ENCODE peak calls at places on chromosomes 3 and 15, in four cellular contexts. M is HAP-1, P is transverse colon, L is astrocyte. Q is an unnamed sample.

GRCh38 chr15:95326689-95327525 is 1003.6 kb upstream of the NR2F2 start:
- DNase-seq in P (no peak), M (no peak), L (no peak), Q (no peak)

GRCh38 chr15:43125095-43125661 is 8.2 kb upstream of the TMEM62 start:
- DNase-seq in L (no peak), P (no peak), M (no peak), Q (no peak)

GRCh38 chr3:114308830-114309229 is 15.0 kb downstream of the TIGIT start:
- DNase-seq in M (no peak), L (no peak), P (peak; percentile 33), Q (no peak)

GRCh38 chr3:58167431-58168351 is 43.1 kb downstream of the DNASE1L3 start:
- DNase-seq in M (peak; percentile 35), P (peak; percentile 74), L (no peak), Q (peak; percentile 37)

GRCh38 chr15:63256433-63256884 is 20.9 kb upstream of the APH1B start:
- DNase-seq in L (peak; percentile 83), P (no peak), M (peak; percentile 100), Q (no peak)

GRCh38 chr15:74203914-74204431 is 1.4 kb upstream of the STRA6 start:
- DNase-seq in P (no peak), L (peak; percentile 83), M (peak; percentile 91), Q (peak; percentile 70)

GRCh38 chr15:20349774-20350498 is 191.7 kb downstream of the GOLGA6L6 start:
- DNase-seq in L (no peak), M (no peak), P (no peak), Q (no peak)

GRCh38 chr15:53586815-53587214 is 172.6 kb downstream of the WDR72 start:
- DNase-seq in L (no peak), M (peak; percentile 14), P (peak; percentile 73), Q (peak; percentile 21)

GRCh38 chr3:126118591-126118990 is 34.7 kb upstream of the SLC41A3 start:
- DNase-seq in M (no peak), L (no peak), P (peak; percentile 3), Q (no peak)

GRCh38 chr15:96268421-96269204 is 61.9 kb upstream of the NR2F2 start:
- DNase-seq in M (peak; percentile 73), L (peak; percentile 86), P (no peak), Q (no peak)

GRCh38 chr15:49624046-49624445 is 3.2 kb downstream of the DTWD1 start:
- DNase-seq in M (no peak), L (peak; percentile 94), P (no peak), Q (no peak)

GRCh38 chr3:26622634-26623408 is at the start of gene LRRC3B:
- DNase-seq in L (no peak), M (no peak), P (no peak), Q (no peak)

GRCh38 chr3:14798231-14798630 is 20.5 kb upstream of the FGD5 start:
- DNase-seq in P (no peak), L (no peak), M (no peak), Q (no peak)

GRCh38 chr3:105598047-105598796 is 231.5 kb downstream of the ALCAM start:
- DNase-seq in P (no peak), L (peak; percentile 98), M (no peak), Q (peak; percentile 65)

GRCh38 chr3:184637705-184638104 is 74.2 kb downstream of the MAGEF1 start:
- DNase-seq in M (no peak), P (no peak), L (no peak), Q (no peak)

GRCh38 chr3:14152233-14152962 is 26.0 kb downstream of the XPC start:
- DNase-seq in L (no peak), P (no peak), M (no peak), Q (no peak)

GRCh38 chr15:72037321-72037720 is 80.6 kb downstream of the MYO9A start:
- DNase-seq in L (peak; percentile 41), M (no peak), P (no peak), Q (no peak)

GRCh38 chr15:69957175-69957574 is 140.5 kb downstream of the TLE3 start:
- DNase-seq in P (no peak), M (no peak), L (no peak), Q (no peak)

GRCh38 chr3:32176989-32177701 is 61.3 kb upstream of the CMTM8 start:
- DNase-seq in P (peak; percentile 47), M (peak; percentile 59), L (peak; percentile 23), Q (no peak)

GRCh38 chr3:13493867-13494441 is 13.8 kb downstream of the HDAC11 start:
- DNase-seq in M (no peak), P (no peak), L (no peak), Q (no peak)

GRCh38 chr15:98561169-98561941 is 87.0 kb upstream of the IGF1R start:
- DNase-seq in M (no peak), L (no peak), P (no peak), Q (no peak)

GRCh38 chr3:192940129-192940528 is 22.5 kb upstream of the MB21D2 start:
- DNase-seq in P (no peak), M (peak; percentile 31), L (no peak), Q (no peak)

GRCh38 chr3:78906245-78906644 is 861.6 kb downstream of the ROBO1 start:
- DNase-seq in M (no peak), P (no peak), L (no peak), Q (no peak)

GRCh38 chr15:101047301-101047781 is 128.2 kb downstream of the LRRK1 start:
- DNase-seq in L (no peak), P (peak; percentile 7), M (no peak), Q (no peak)

GRCh38 chr3:101117981-101118380 is 124.8 kb upstream of the ABI3BP start:
- DNase-seq in P (no peak), L (no peak), M (no peak), Q (no peak)

GRCh38 chr3:184652465-184652864 is 59.4 kb downstream of the MAGEF1 start:
- DNase-seq in P (no peak), L (peak; percentile 41), M (no peak), Q (no peak)

GRCh38 chr3:189995129-189995528 is 125.6 kb downstream of the P3H2 start:
- DNase-seq in M (no peak), L (peak; percentile 73), P (no peak), Q (peak; percentile 91)

DNA sequence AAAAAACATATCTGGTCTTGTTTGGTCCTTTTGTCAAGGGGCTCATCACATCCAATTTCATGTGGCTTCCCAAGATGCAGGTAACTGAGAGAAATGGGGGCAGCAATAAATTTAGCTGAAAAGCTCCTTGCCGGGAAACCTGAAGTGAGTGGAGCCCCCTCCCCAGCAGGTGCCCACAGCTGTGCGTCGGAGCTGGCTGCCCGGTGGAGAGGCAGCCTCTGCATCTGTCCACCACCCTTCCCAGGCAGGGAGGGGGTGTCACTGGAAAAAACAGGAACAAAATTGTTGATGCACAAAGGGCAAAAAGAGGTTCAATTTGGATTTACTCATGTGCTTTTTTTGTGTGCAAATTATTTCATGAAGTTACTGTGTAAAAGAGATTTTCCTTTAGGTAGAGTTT is 249.4 kb upstream of the LYSMD4 start:
- DNase-seq in M (no peak), L (no peak), P (no peak), Q (no peak)
- H3K9me3 ChIP-seq in M (no peaks in the 10 kb centered on the region), L (no peaks in the 10 kb centered on the region), P (no peaks in the 10 kb centered on the region), Q (no peaks in the 10 kb centered on the region)

DNA sequence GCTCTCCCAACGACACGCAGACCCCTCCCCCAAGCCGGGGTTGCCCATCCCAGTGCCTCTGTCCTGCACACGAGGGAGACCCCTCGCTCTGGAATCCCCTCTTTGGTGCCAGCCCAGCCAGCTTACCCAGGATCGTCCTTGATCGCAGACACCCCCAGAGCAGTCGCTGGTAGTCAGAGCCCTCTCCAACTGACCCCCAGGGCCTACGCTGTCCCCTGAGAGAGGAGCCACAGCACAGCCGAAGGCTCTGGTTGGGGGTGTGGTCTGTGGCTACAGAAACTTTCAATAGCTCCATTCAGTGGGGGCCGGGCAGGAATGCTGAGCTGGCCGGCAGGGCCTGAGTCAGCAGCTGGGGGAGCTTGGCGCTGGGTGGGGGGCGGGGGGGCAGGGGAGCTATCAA is at the start of gene LCTL:
- DNase-seq in P (no peak), L (peak; percentile 74), M (no peak), Q (peak; percentile 59)
- H3K4me3 ChIP-seq in P (no peak within 1 kb of the TSS), L (peak within 1 kb of the TSS; percentile 53), M (no peak within 1 kb of the TSS), Q (no peak within 1 kb of the TSS)

GRCh38 chr15:46061002-46061401 is 426.2 kb downstream of the SQOR start:
- DNase-seq in P (no peak), M (no peak), L (no peak), Q (no peak)

DNA sequence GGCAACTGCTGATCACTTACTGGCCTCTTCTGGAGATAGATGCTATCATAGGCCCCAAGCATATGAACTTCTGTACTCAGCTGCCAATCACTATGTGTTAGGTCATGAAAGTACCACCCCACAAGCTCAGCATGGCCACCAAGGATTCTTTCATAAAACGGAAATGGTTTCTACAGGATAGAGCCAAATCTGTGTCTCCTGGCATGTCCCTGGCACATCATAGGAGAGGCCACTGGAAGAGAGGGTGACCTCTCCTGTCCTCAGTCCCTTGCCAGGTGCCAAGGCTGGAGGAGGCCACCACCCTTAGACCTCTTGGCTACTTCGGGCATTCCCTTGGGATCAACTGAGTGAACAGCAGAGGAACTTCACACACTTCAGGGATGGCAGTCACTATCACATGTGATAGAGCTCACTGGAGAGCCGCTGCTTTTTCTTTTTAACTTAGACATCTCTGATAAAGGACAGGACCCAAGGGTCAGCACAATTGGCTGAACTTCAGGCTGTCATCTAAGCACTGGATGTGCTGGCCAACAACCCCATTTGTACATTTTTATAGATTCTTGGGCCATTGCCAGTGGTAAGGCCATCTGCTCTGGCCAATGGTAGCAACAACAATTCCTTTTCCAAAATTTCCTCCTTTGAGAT is 425.2 kb downstream of the SQOR start:
- DNase-seq in L (no peak), M (no peak), P (no peak), Q (no peak)
- H3K9me3 ChIP-seq in L (peaks cover 8% of the 10 kb centered on the region), M (no peaks in the 10 kb centered on the region), P (no peaks in the 10 kb centered on the region), Q (no peaks in the 10 kb centered on the region)

GRCh38 chr15:36334059-36334458 is 245.4 kb upstream of the CDIN1 start:
- DNase-seq in L (peak; percentile 86), M (no peak), P (no peak), Q (no peak)
- H3K4me3 ChIP-seq in L (no peak overlapping the region), M (no peak overlapping the region), P (no peak overlapping the region), Q (no peak overlapping the region)

GRCh38 chr3:75737831-75738493 is 47.4 kb downstream of the ZNF717 start:
- DNase-seq in L (peak; percentile 26), M (no peak), P (no peak), Q (no peak)
- H3K9me3 ChIP-seq in L (peaks cover 63% of the 10 kb centered on the region), M (peaks cover 4% of the 10 kb centered on the region), P (peaks cover 55% of the 10 kb centered on the region), Q (no peaks in the 10 kb centered on the region)

GRCh38 chr3:156285626-156286025 is 165.2 kb downstream of the KCNAB1 start:
- DNase-seq in M (no peak), P (no peak), L (no peak), Q (no peak)

GRCh38 chr3:156293566-156293965 is 173.2 kb downstream of the KCNAB1 start:
- DNase-seq in L (no peak), M (no peak), P (no peak), Q (no peak)

GRCh38 chr3:156291269-156292123 is 171.1 kb downstream of the KCNAB1 start:
- DNase-seq in P (no peak), M (no peak), L (peak; percentile 25), Q (peak; percentile 19)

GRCh38 chr3:156290917-156291268 is 170.5 kb downstream of the KCNAB1 start:
- DNase-seq in M (no peak), P (no peak), L (no peak), Q (no peak)
- H3K4me3 ChIP-seq in M (peak overlapping the region; percentile 9), P (no peak overlapping the region), L (peak overlapping the region; percentile 58), Q (no peak overlapping the region)

GRCh38 chr15:87826119-87826730 is 430.3 kb downstream of the NTRK3 start:
- DNase-seq in L (no peak), M (no peak), P (no peak), Q (no peak)
- H3K9me3 ChIP-seq in L (no peaks in the 10 kb centered on the region), M (peaks cover 25% of the 10 kb centered on the region), P (no peaks in the 10 kb centered on the region), Q (peaks cover 25% of the 10 kb centered on the region)